ENCODE peak calls at places on chromosome 5, in five cellular contexts. E is AG08395, P is cerebellar cortex, O is colonic mucosa, K is NCI-H1105. M is an unnamed sample.

GRCh38 chr5:147643142-147643541 is 133.3 kb upstream of the DPYSL3 start:
- DNase-seq in E (no peak), P (no peak), O (no peak), K (no peak), M (no peak)

GRCh38 chr5:149775785-149776184 is 45.7 kb downstream of the PPARGC1B start:
- DNase-seq in E (no peak), P (no peak), O (no peak), K (no peak), M (no peak)

GRCh38 chr5:113378960-113379541 is 55.7 kb downstream of the TSSK1B start:
- DNase-seq in E (peak), P (peak), O (peak), K (peak), M (peak)

GRCh38 chr5:13625616-13626198 is 318.8 kb downstream of the DNAH5 start:
- DNase-seq in E (no peak), P (no peak), O (no peak), K (no peak), M (no peak)

GRCh38 chr5:148005788-148006520 is 57.8 kb upstream of the SPINK5 start:
- DNase-seq in E (no peak), P (peak), O (no peak), K (no peak), M (no peak)

GRCh38 chr5:62206150-62206829 is 99.7 kb upstream of the KIF2A start:
- DNase-seq in E (no peak), P (no peak), O (no peak), K (no peak), M (no peak)

GRCh38 chr5:159713773-159714172 is 202.5 kb upstream of the ADRA1B start:
- DNase-seq in E (no peak), P (no peak), O (no peak), K (no peak), M (no peak)

GRCh38 chr5:82365744-82366228 is 87.6 kb upstream of the RPS23 start:
- DNase-seq in E (peak), P (no peak), O (no peak), K (no peak), M (no peak)

GRCh38 chr5:81842795-81843377 is 92.0 kb upstream of the SSBP2 start:
- DNase-seq in E (no peak), P (peak), O (no peak), K (no peak), M (no peak)

GRCh38 chr5:133944263-133945230 is 23.9 kb downstream of the C5orf15 start:
- DNase-seq in E (peak), P (peak), O (peak), K (peak), M (peak)

GRCh38 chr5:56175465-56175864 is 57.7 kb downstream of the ANKRD55 start:
- DNase-seq in E (peak), P (no peak), O (no peak), K (no peak), M (no peak)

GRCh38 chr5:66987949-66988838 is 208.4 kb downstream of the CD180 start:
- DNase-seq in E (peak), P (peak), O (no peak), K (no peak), M (no peak)

GRCh38 chr5:37724395-37725125 is 115.3 kb downstream of the GDNF start:
- DNase-seq in E (peak), P (no peak), O (no peak), K (no peak), M (no peak)

GRCh38 chr5:78016831-78017529 is 240.8 kb upstream of the TBCA start:
- DNase-seq in E (no peak), P (no peak), O (no peak), K (peak), M (no peak)

GRCh38 chr5:134370306-134370870 is 981 bp upstream of the UBE2B start:
- DNase-seq in E (no peak), P (no peak), O (no peak), K (no peak), M (no peak)

GRCh38 chr5:5405441-5405840 is 17.0 kb upstream of the ICE1 start:
- DNase-seq in E (no peak), P (no peak), O (no peak), K (no peak), M (no peak)

GRCh38 chr5:180784497-180785097 is 18.0 kb downstream of the MGAT1 start:
- DNase-seq in E (peak), P (peak), O (peak), K (no peak), M (peak)

GRCh38 chr5:14157494-14157782 is 14.3 kb downstream of the TRIO start:
- DNase-seq in E (no peak), P (no peak), O (no peak), K (no peak), M (no peak)

GRCh38 chr5:131384616-131385214 is 120.9 kb downstream of the CDC42SE2 start:
- DNase-seq in E (no peak), P (no peak), O (no peak), K (no peak), M (no peak)

GRCh38 chr5:2746642-2747041 is 4.8 kb downstream of the IRX2 start:
- DNase-seq in E (no peak), P (no peak), O (no peak), K (peak), M (no peak)

GRCh38 chr5:167573274-167574127 is 717.9 kb upstream of the WWC1 start:
- DNase-seq in E (peak), P (peak), O (no peak), K (peak), M (no peak)

GRCh38 chr5:139149477-139150199 is 48.5 kb downstream of the SIL1 start:
- DNase-seq in E (no peak), P (no peak), O (no peak), K (no peak), M (no peak)

GRCh38 chr5:963673-964531 is 44.7 kb upstream of the NKD2 start:
- DNase-seq in E (peak), P (no peak), O (no peak), K (no peak), M (peak)

GRCh38 chr5:178739452-178740180 is 9.2 kb upstream of the ZNF354A start:
- DNase-seq in E (no peak), P (no peak), O (no peak), K (no peak), M (no peak)

GRCh38 chr5:139105621-139106071 is 92.5 kb downstream of the SIL1 start:
- DNase-seq in E (no peak), P (peak), O (no peak), K (peak), M (no peak)

GRCh38 chr5:108216890-108217289 is 165.0 kb downstream of the FBXL17 start:
- DNase-seq in E (no peak), P (no peak), O (no peak), K (no peak), M (no peak)

GRCh38 chr5:168401880-168402279 is 84.4 kb upstream of the RARS1 start:
- DNase-seq in E (no peak), P (no peak), O (no peak), K (no peak), M (no peak)

GRCh38 chr5:19733612-19734495 is 254.1 kb downstream of the CDH18 start:
- DNase-seq in E (no peak), P (no peak), O (no peak), K (no peak), M (no peak)

GRCh38 chr5:5270958-5271605 is 131.0 kb downstream of the ADAMTS16 start:
- DNase-seq in E (peak), P (peak), O (peak), K (peak), M (no peak)

GRCh38 chr5:138967806-138968448 is 92.8 kb upstream of the LRRTM2 start:
- DNase-seq in E (no peak), P (no peak), O (peak), K (no peak), M (peak)

GRCh38 chr5:539469-540214 is 15.4 kb upstream of the SLC9A3 start:
- DNase-seq in E (no peak), P (no peak), O (no peak), K (no peak), M (no peak)

GRCh38 chr5:150006318-150006717 is 5.8 kb downstream of the HMGXB3 start:
- DNase-seq in E (no peak), P (no peak), O (no peak), K (no peak), M (no peak)

GRCh38 chr5:133729800-133730199 is 117.5 kb upstream of the FSTL4 start:
- DNase-seq in E (no peak), P (no peak), O (no peak), K (no peak), M (no peak)

GRCh38 chr5:34743878-34744277 is 87.8 kb downstream of the RAI14 start:
- DNase-seq in E (peak), P (no peak), O (no peak), K (no peak), M (no peak)

GRCh38 chr5:159638481-159638880 is 277.8 kb upstream of the ADRA1B start:
- DNase-seq in E (no peak), P (no peak), O (no peak), K (no peak), M (no peak)

GRCh38 chr5:172919525-172920446 is 39.4 kb upstream of the RPL26L1 start:
- DNase-seq in E (no peak), P (peak), O (no peak), K (no peak), M (no peak)

GRCh38 chr5:132501961-132502931 is 11.7 kb upstream of the IRF1 start:
- DNase-seq in E (no peak), P (no peak), O (peak), K (no peak), M (no peak)

M was measured in DND-41.